ENCODE peak calls at places on chromosomes 1 and 21, in four cellular contexts. One of them, this sample, is unnamed.
A peak's percentile ranks its signal among the peaks of the same experiment; 100 is the strongest.

GRCh38 chr1:73998348-73998959 is 199.5 kb downstream of the LRRIQ3 start:
- DNase-seq in H9: no peak
- DNase-seq in H1: no peak
- DNase-seq in IMR-90: peak; percentile 32
- DNase-seq in this sample: peak; percentile 68

GRCh38 chr1:246329900-246330299 is 177.2 kb downstream of the SMYD3 start:
- DNase-seq in H1: no peak
- DNase-seq in IMR-90: no peak
- DNase-seq in H9: no peak
- DNase-seq in this sample: no peak

GRCh38 chr1:2585318-2586092 is 1.1 kb upstream of the PRXL2B start:
- DNase-seq in IMR-90: peak; percentile 24
- DNase-seq in H1: peak; percentile 61
- DNase-seq in H9: peak; percentile 52
- DNase-seq in this sample: peak; percentile 62

GRCh38 chr1:43449708-43450069 is 4.0 kb downstream of the HYI start:
- DNase-seq in H1: no peak
- DNase-seq in H9: peak; percentile 9
- DNase-seq in IMR-90: no peak
- DNase-seq in this sample: no peak

GRCh38 chr1:7628273-7628672 is 142.8 kb upstream of the VAMP3 start:
- DNase-seq in IMR-90: no peak
- DNase-seq in H9: no peak
- DNase-seq in H1: no peak
- DNase-seq in this sample: no peak

GRCh38 chr1:170239445-170239844 is 93.7 kb downstream of the NTMT2 start:
- DNase-seq in H9: no peak
- DNase-seq in H1: no peak
- DNase-seq in IMR-90: peak; percentile 22
- DNase-seq in this sample: no peak

GRCh38 chr1:204323887-204324286 is 35.8 kb downstream of the PLEKHA6 start:
- DNase-seq in H9: no peak
- DNase-seq in H1: no peak
- DNase-seq in IMR-90: peak; percentile 88
- DNase-seq in this sample: no peak

GRCh38 chr1:59046730-59047157 is 250.2 kb upstream of the FGGY start:
- DNase-seq in H9: no peak
- DNase-seq in H1: no peak
- DNase-seq in IMR-90: peak; percentile 25
- DNase-seq in this sample: peak; percentile 19

GRCh38 chr1:64378826-64379225 is 91.1 kb upstream of the CACHD1 start:
- DNase-seq in H1: peak; percentile 56
- DNase-seq in H9: peak; percentile 56
- DNase-seq in IMR-90: no peak
- DNase-seq in this sample: peak; percentile 81

GRCh38 chr1:8740034-8740449 is 77.4 kb downstream of the RERE start:
- DNase-seq in IMR-90: peak; percentile 98
- DNase-seq in H9: no peak
- DNase-seq in H1: no peak
- DNase-seq in this sample: no peak

GRCh38 chr1:242691603-242691945 is 167.1 kb upstream of the PLD5 start:
- DNase-seq in H1: no peak
- DNase-seq in IMR-90: no peak
- DNase-seq in H9: no peak
- DNase-seq in this sample: no peak

GRCh38 chr1:32693455-32694174 is 9.0 kb downstream of the SYNC start:
- DNase-seq in H1: no peak
- DNase-seq in H9: no peak
- DNase-seq in IMR-90: no peak
- DNase-seq in this sample: no peak
- H4K5ac ChIP-seq in H1: no peak overlapping the region
- H4K5ac ChIP-seq in H9: no peak overlapping the region
- H4K5ac ChIP-seq in IMR-90: no peak overlapping the region
- H4K5ac ChIP-seq in this sample: no peak overlapping the region

GRCh38 chr1:62462370-62462769 is 25.5 kb downstream of the USP1 start:
- DNase-seq in H9: no peak
- DNase-seq in IMR-90: no peak
- DNase-seq in H1: no peak
- DNase-seq in this sample: no peak
- H3K27ac ChIP-seq in H9: no peak overlapping the region
- H3K27ac ChIP-seq in IMR-90: no peak overlapping the region
- H3K27ac ChIP-seq in H1: no peak overlapping the region
- H3K27ac ChIP-seq in this sample: no peak overlapping the region

GRCh38 chr1:36150296-36151132 is 1.2 kb upstream of the TRAPPC3 start:
- DNase-seq in H9: peak; percentile 97
- DNase-seq in IMR-90: peak; percentile 95
- DNase-seq in H1: peak; percentile 81
- DNase-seq in this sample: peak; percentile 97

GRCh38 chr1:36149973-36150295 is 648 bp upstream of the TRAPPC3 start:
- DNase-seq in IMR-90: no peak
- DNase-seq in H9: no peak
- DNase-seq in H1: no peak
- DNase-seq in this sample: no peak

GRCh38 chr1:36151133-36151844 is 2.0 kb upstream of the TRAPPC3 start:
- DNase-seq in H1: no peak
- DNase-seq in IMR-90: no peak
- DNase-seq in H9: no peak
- DNase-seq in this sample: no peak

GRCh38 chr1:36153476-36153875 is 2.5 kb upstream of the MAP7D1 start:
- DNase-seq in H9: no peak
- DNase-seq in IMR-90: no peak
- DNase-seq in H1: no peak
- DNase-seq in this sample: no peak

GRCh38 chr1:36151845-36152203 is 2.5 kb upstream of the TRAPPC3 start:
- DNase-seq in H9: no peak
- DNase-seq in H1: no peak
- DNase-seq in IMR-90: no peak
- DNase-seq in this sample: no peak
- H2BK5ac ChIP-seq in H9: no peak overlapping the region
- H2BK5ac ChIP-seq in H1: no peak overlapping the region
- H2BK5ac ChIP-seq in IMR-90: peak overlapping the region; percentile 83
- H2BK5ac ChIP-seq in this sample: no peak overlapping the region

GRCh38 chr1:41878911-41879310 is 39.8 kb downstream of the HIVEP3 start:
- DNase-seq in IMR-90: no peak
- DNase-seq in H1: no peak
- DNase-seq in H9: no peak
- DNase-seq in this sample: no peak
- H4K5ac ChIP-seq in IMR-90: no peak overlapping the region
- H4K5ac ChIP-seq in H1: no peak overlapping the region
- H4K5ac ChIP-seq in H9: no peak overlapping the region
- H4K5ac ChIP-seq in this sample: no peak overlapping the region

DNA sequence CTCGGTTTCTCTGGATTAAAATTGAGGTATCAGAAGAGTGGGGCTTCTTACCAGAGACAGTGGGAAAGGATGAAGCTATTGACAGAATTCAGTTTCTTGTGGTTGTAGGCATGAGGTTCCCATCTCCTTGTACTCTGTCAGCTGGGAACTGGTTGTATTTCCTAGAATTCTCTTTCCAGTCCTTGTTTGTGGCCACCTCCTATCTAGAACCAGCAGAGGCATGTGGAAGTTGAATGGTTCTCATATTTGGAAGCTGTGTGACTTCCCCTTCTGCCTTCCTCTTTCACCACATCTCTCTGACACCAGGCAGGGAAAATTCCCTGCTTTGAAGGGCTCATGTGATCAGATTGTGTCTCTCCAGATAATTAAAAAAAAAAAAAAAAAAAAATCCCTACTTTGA is 457.7 kb upstream of the ADAMTS5 start:
- DNase-seq in H9: no peak
- DNase-seq in IMR-90: peak; percentile 34
- DNase-seq in H1: no peak
- DNase-seq in this sample: no peak
- H3K27ac ChIP-seq in H9: peak overlapping the region; percentile 25
- H3K27ac ChIP-seq in IMR-90: no peak overlapping the region
- H3K27ac ChIP-seq in H1: no peak overlapping the region
- H3K27ac ChIP-seq in this sample: peak overlapping the region; percentile 40

DNA sequence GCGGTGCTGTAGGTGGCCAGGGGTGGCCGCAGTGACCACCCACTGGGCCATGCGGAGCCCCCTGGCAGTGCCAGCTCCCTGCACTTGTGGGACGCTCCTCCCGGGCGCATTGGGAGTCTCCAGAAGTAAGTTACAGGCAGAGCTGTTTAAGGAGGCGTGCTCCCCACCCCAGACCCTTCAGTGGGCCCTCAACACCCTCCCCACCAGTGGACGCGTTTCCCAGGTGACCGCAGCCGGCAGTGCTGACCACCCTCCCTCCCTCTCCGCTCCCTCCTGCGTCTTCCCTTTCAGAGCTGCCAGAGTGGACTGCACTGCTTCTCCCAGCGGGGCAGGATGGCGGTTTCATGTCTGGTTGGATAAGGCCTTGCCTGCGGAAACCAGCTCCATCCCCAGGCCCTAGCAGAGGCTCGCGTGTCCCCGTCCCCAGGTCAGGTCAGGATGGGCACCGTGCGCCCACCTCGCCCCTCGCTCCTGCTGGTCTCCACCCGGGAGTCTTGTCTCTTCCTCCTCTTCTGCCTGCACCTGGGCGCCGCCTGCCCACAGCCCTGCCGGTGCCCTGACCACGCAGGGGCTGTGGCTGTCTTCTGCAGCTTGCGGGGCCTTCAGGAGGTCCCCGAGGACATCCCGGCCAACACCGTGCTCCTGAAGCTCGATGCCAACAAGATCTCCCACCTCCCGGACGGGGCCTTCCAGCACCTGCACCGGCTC is 1.1 kb downstream of the LRRC3 start:
- DNase-seq in H9: no peak
- DNase-seq in IMR-90: no peak
- DNase-seq in H1: no peak
- DNase-seq in this sample: no peak
- H2BK5ac ChIP-seq in H9: no peak overlapping the region
- H2BK5ac ChIP-seq in IMR-90: no peak overlapping the region
- H2BK5ac ChIP-seq in H1: no peak overlapping the region
- H2BK5ac ChIP-seq in this sample: no peak overlapping the region

GRCh38 chr21:41397416-41397815 is 28.6 kb upstream of the MX1 start:
- DNase-seq in H9: peak; percentile 12
- DNase-seq in IMR-90: no peak
- DNase-seq in H1: no peak
- DNase-seq in this sample: no peak
- H4K5ac ChIP-seq in H9: no peak overlapping the region
- H4K5ac ChIP-seq in IMR-90: no peak overlapping the region
- H4K5ac ChIP-seq in H1: no peak overlapping the region
- H4K5ac ChIP-seq in this sample: no peak overlapping the region

This sample was measured in mesendoderm.